ENCODE peak calls at places on chromosome 11, in four cellular contexts. W is H9, Q is IMR-90, G is H1. X is an unnamed sample.

GRCh38 chr11:20154381-20154780 is 5.9 kb downstream of the DBX1 start:
- DNase-seq in W (peak; percentile 29), Q (no peak), G (no peak), X (peak; percentile 89)

GRCh38 chr11:64001552-64002427 is 15.6 kb downstream of the OTUB1 start:
- DNase-seq in W (no peak), Q (no peak), G (no peak), X (no peak)

GRCh38 chr11:130206141-130206540 is 46.6 kb downstream of the ST14 start:
- DNase-seq in W (peak; percentile 22), Q (no peak), G (no peak), X (no peak)

GRCh38 chr11:109819410-109819809 is 273.8 kb upstream of the ZC3H12C start:
- DNase-seq in W (no peak), Q (no peak), G (no peak), X (peak; percentile 16)

GRCh38 chr11:57481315-57481714 is 21.0 kb downstream of the RTN4RL2 start:
- DNase-seq in W (no peak), Q (no peak), G (no peak), X (no peak)

GRCh38 chr11:36777302-36777701 is 179.3 kb upstream of the RAG2 start:
- DNase-seq in W (no peak), Q (no peak), G (no peak), X (no peak)

GRCh38 chr11:2586091-2586792 is 113.6 kb downstream of the KCNQ1OT1 start:
- DNase-seq in W (peak; percentile 14), Q (no peak), G (no peak), X (no peak)

GRCh38 chr11:12818333-12819015 is 144.3 kb downstream of the TEAD1 start:
- DNase-seq in W (no peak), Q (peak; percentile 89), G (no peak), X (no peak)

GRCh38 chr11:4539603-4540219 is 5.3 kb upstream of the OR52M1 start:
- DNase-seq in W (peak; percentile 39), Q (peak; percentile 29), G (no peak), X (peak; percentile 42)

GRCh38 chr11:69416746-69417145 is 64.7 kb upstream of the LINC01488 start:
- DNase-seq in W (no peak), Q (no peak), G (no peak), X (no peak)

GRCh38 chr11:69415411-69416122 is 65.9 kb upstream of the LINC01488 start:
- DNase-seq in W (no peak), Q (no peak), G (no peak), X (no peak)

GRCh38 chr11:69414773-69415187 is 66.7 kb upstream of the LINC01488 start:
- DNase-seq in W (no peak), Q (no peak), G (no peak), X (no peak)

GRCh38 chr11:69417211-69418085 is 64.0 kb upstream of the LINC01488 start:
- DNase-seq in W (no peak), Q (no peak), G (no peak), X (no peak)

GRCh38 chr11:69416123-69416475 is 65.4 kb upstream of the LINC01488 start:
- DNase-seq in W (no peak), Q (no peak), G (no peak), X (no peak)
- H3K56ac ChIP-seq in W (no peak overlapping the region), Q (no peak overlapping the region), G (no peak overlapping the region), X (no peak overlapping the region)

GRCh38 chr11:75380245-75380644 is 19.1 kb upstream of the RPS3 start:
- DNase-seq in W (no peak), Q (no peak), G (no peak), X (no peak)
- H3K56ac ChIP-seq in W (no peak overlapping the region), Q (no peak overlapping the region), G (no peak overlapping the region), X (peak overlapping the region; percentile 37)

GRCh38 chr11:69242583-69242940 is 51.4 kb upstream of the MYEOV start:
- DNase-seq in W (peak; percentile 20), Q (no peak), G (no peak), X (no peak)

GRCh38 chr11:69243496-69244200 is 50.3 kb upstream of the MYEOV start:
- DNase-seq in W (peak; percentile 8), Q (no peak), G (no peak), X (no peak)

GRCh38 chr11:69241075-69241740 is 52.7 kb upstream of the MYEOV start:
- DNase-seq in W (peak; percentile 26), Q (no peak), G (no peak), X (peak; percentile 46)

GRCh38 chr11:69240332-69241074 is 53.5 kb upstream of the MYEOV start:
- DNase-seq in W (peak; percentile 35), Q (peak; percentile 14), G (no peak), X (peak; percentile 45)

GRCh38 chr11:69241844-69242582 is 51.9 kb upstream of the MYEOV start:
- DNase-seq in W (no peak), Q (no peak), G (no peak), X (no peak)
- H3K56ac ChIP-seq in W (no peak overlapping the region), Q (no peak overlapping the region), G (no peak overlapping the region), X (no peak overlapping the region)

DNA sequence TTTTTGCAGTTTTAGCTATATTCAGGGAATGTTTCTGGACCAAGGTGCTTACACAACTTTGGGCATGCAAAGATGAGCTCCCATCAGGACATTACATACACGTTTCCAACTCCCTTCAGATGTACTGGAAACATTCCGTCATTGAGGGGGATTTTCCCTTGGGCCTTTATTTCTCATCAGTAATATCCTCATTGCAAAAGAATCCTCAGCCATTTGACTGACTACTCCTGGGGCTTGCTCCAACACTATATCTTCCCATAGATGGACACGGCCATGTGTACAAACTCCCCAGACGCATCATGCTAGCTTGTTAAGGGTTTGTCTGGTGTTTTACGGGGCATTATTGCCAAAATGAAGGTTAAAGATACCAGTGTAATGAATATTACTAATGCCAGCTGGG is 59.3 kb upstream of the NUP160 start:
- DNase-seq in W (no peak), Q (peak; percentile 37), G (no peak), X (no peak)
- H3K56ac ChIP-seq in W (no peak overlapping the region), Q (no peak overlapping the region), G (no peak overlapping the region), X (no peak overlapping the region)